ENCODE peak calls at places on chromosome 9, in five cellular contexts. One of them, this sample, is unnamed.

GRCh38 chr9:80649001-80649420 is 1040.3 kb downstream of the TLE1 start:
- DNase-seq in esophagus squamous epithelium: no peak
- DNase-seq in uterus: peak; percentile 52
- DNase-seq in body of pancreas: peak; percentile 10
- DNase-seq in GM12878: no peak
- DNase-seq in this sample: peak; percentile 29

GRCh38 chr9:16526380-16526779 is 344.1 kb downstream of the BNC2 start:
- DNase-seq in esophagus squamous epithelium: no peak
- DNase-seq in uterus: no peak
- DNase-seq in body of pancreas: no peak
- DNase-seq in GM12878: no peak
- DNase-seq in this sample: no peak

GRCh38 chr9:116760636-116761035 is 73.5 kb downstream of the TRIM32 start:
- DNase-seq in esophagus squamous epithelium: no peak
- DNase-seq in uterus: no peak
- DNase-seq in body of pancreas: no peak
- DNase-seq in GM12878: no peak
- DNase-seq in this sample: no peak

GRCh38 chr9:133869674-133870419 is 122.3 kb downstream of the VAV2 start:
- DNase-seq in esophagus squamous epithelium: no peak
- DNase-seq in uterus: no peak
- DNase-seq in body of pancreas: no peak
- DNase-seq in GM12878: no peak
- DNase-seq in this sample: no peak

GRCh38 chr9:133374612-133375115 is 1.2 kb downstream of the SURF4 start:
- DNase-seq in esophagus squamous epithelium: no peak
- DNase-seq in uterus: no peak
- DNase-seq in body of pancreas: no peak
- DNase-seq in GM12878: no peak
- DNase-seq in this sample: no peak

GRCh38 chr9:80964374-80964773 is 725.0 kb downstream of the TLE1 start:
- DNase-seq in esophagus squamous epithelium: no peak
- DNase-seq in uterus: no peak
- DNase-seq in body of pancreas: no peak
- DNase-seq in GM12878: no peak
- DNase-seq in this sample: no peak

GRCh38 chr9:81686614-81687520 is 2.5 kb downstream of the TLE1 start:
- DNase-seq in esophagus squamous epithelium: peak; percentile 36
- DNase-seq in uterus: peak; percentile 83
- DNase-seq in body of pancreas: peak; percentile 87
- DNase-seq in GM12878: no peak
- DNase-seq in this sample: peak; percentile 93

GRCh38 chr9:123420560-123421210 is 64.7 kb downstream of the CRB2 start:
- DNase-seq in esophagus squamous epithelium: no peak
- DNase-seq in uterus: no peak
- DNase-seq in body of pancreas: no peak
- DNase-seq in GM12878: no peak
- DNase-seq in this sample: no peak

GRCh38 chr9:37554318-37554717 is 21.9 kb downstream of the FBXO10 start:
- DNase-seq in esophagus squamous epithelium: no peak
- DNase-seq in uterus: no peak
- DNase-seq in body of pancreas: no peak
- DNase-seq in GM12878: no peak
- DNase-seq in this sample: no peak

GRCh38 chr9:90893706-90894105 is 92.1 kb downstream of the SYK start:
- DNase-seq in esophagus squamous epithelium: no peak
- DNase-seq in uterus: no peak
- DNase-seq in body of pancreas: no peak
- DNase-seq in GM12878: no peak
- DNase-seq in this sample: no peak

GRCh38 chr9:134633362-134634142 is 8.1 kb upstream of the COL5A1 start:
- DNase-seq in esophagus squamous epithelium: no peak
- DNase-seq in uterus: peak; percentile 12
- DNase-seq in body of pancreas: no peak
- DNase-seq in GM12878: no peak
- DNase-seq in this sample: no peak

GRCh38 chr9:101419863-101420262 is 15.7 kb downstream of the ALDOB start:
- DNase-seq in esophagus squamous epithelium: no peak
- DNase-seq in uterus: no peak
- DNase-seq in body of pancreas: no peak
- DNase-seq in GM12878: no peak
- DNase-seq in this sample: no peak

GRCh38 chr9:127884427-127884911 is 7.0 kb upstream of the AK1 start:
- DNase-seq in esophagus squamous epithelium: no peak
- DNase-seq in uterus: peak; percentile 36
- DNase-seq in body of pancreas: peak; percentile 81
- DNase-seq in GM12878: no peak
- DNase-seq in this sample: peak; percentile 72

GRCh38 chr9:97064171-97064570 is 25.2 kb upstream of the CTSV start:
- DNase-seq in esophagus squamous epithelium: no peak
- DNase-seq in uterus: no peak
- DNase-seq in body of pancreas: no peak
- DNase-seq in GM12878: no peak
- DNase-seq in this sample: no peak

GRCh38 chr9:35603986-35604577 is 980 bp upstream of the TESK1 start:
- DNase-seq in esophagus squamous epithelium: peak; percentile 98
- DNase-seq in uterus: peak; percentile 99
- DNase-seq in body of pancreas: peak; percentile 100
- DNase-seq in GM12878: peak; percentile 98
- DNase-seq in this sample: peak; percentile 99

GRCh38 chr9:2411459-2412215 is 209.9 kb upstream of the VLDLR start:
- DNase-seq in esophagus squamous epithelium: no peak
- DNase-seq in uterus: no peak
- DNase-seq in body of pancreas: no peak
- DNase-seq in GM12878: no peak
- DNase-seq in this sample: no peak

GRCh38 chr9:134688231-134688630 is 46.6 kb downstream of the COL5A1 start:
- DNase-seq in esophagus squamous epithelium: no peak
- DNase-seq in uterus: no peak
- DNase-seq in body of pancreas: no peak
- DNase-seq in GM12878: no peak
- DNase-seq in this sample: no peak

GRCh38 chr9:14597171-14597799 is 95.9 kb downstream of the ZDHHC21 start:
- DNase-seq in esophagus squamous epithelium: no peak
- DNase-seq in uterus: no peak
- DNase-seq in body of pancreas: no peak
- DNase-seq in GM12878: no peak
- DNase-seq in this sample: no peak

GRCh38 chr9:38422555-38423245 is 1.6 kb downstream of the IGFBPL1 start:
- DNase-seq in esophagus squamous epithelium: no peak
- DNase-seq in uterus: no peak
- DNase-seq in body of pancreas: no peak
- DNase-seq in GM12878: no peak
- DNase-seq in this sample: no peak

GRCh38 chr9:114348906-114349482 is 19.3 kb downstream of the ORM2 start:
- DNase-seq in esophagus squamous epithelium: peak; percentile 57
- DNase-seq in uterus: peak; percentile 95
- DNase-seq in body of pancreas: peak; percentile 28
- DNase-seq in GM12878: peak; percentile 94
- DNase-seq in this sample: peak; percentile 94

GRCh38 chr9:133067813-133068212 is 6.0 kb downstream of the CEL start:
- DNase-seq in esophagus squamous epithelium: no peak
- DNase-seq in uterus: no peak
- DNase-seq in body of pancreas: peak; percentile 58
- DNase-seq in GM12878: no peak
- DNase-seq in this sample: no peak

GRCh38 chr9:79026311-79026710 is 545.5 kb upstream of the TLE4 start:
- DNase-seq in esophagus squamous epithelium: no peak
- DNase-seq in uterus: no peak
- DNase-seq in body of pancreas: no peak
- DNase-seq in GM12878: peak; percentile 41
- DNase-seq in this sample: no peak

GRCh38 chr9:93955356-93956182 is 414 bp upstream of the BARX1 start:
- DNase-seq in esophagus squamous epithelium: no peak
- DNase-seq in uterus: no peak
- DNase-seq in body of pancreas: no peak
- DNase-seq in GM12878: no peak
- DNase-seq in this sample: no peak

GRCh38 chr9:114282926-114283325 is 40.0 kb upstream of the ORM1 start:
- DNase-seq in esophagus squamous epithelium: no peak
- DNase-seq in uterus: peak; percentile 44
- DNase-seq in body of pancreas: peak; percentile 3
- DNase-seq in GM12878: no peak
- DNase-seq in this sample: no peak

GRCh38 chr9:87392091-87392490 is 105.6 kb upstream of the DAPK1 start:
- DNase-seq in esophagus squamous epithelium: no peak
- DNase-seq in uterus: no peak
- DNase-seq in body of pancreas: no peak
- DNase-seq in GM12878: no peak
- DNase-seq in this sample: no peak

GRCh38 chr9:87212563-87213154 is 265.4 kb upstream of the GAS1 start:
- DNase-seq in esophagus squamous epithelium: no peak
- DNase-seq in uterus: no peak
- DNase-seq in body of pancreas: no peak
- DNase-seq in GM12878: no peak
- DNase-seq in this sample: no peak

GRCh38 chr9:5435912-5436311 is 1.8 kb downstream of the PLGRKT start:
- DNase-seq in esophagus squamous epithelium: no peak
- DNase-seq in uterus: no peak
- DNase-seq in body of pancreas: no peak
- DNase-seq in GM12878: no peak
- DNase-seq in this sample: no peak

GRCh38 chr9:85610074-85610855 is 131.5 kb downstream of the AGTPBP1 start:
- DNase-seq in esophagus squamous epithelium: no peak
- DNase-seq in uterus: no peak
- DNase-seq in body of pancreas: peak; percentile 18
- DNase-seq in GM12878: peak; percentile 44
- DNase-seq in this sample: peak; percentile 56

DNA sequence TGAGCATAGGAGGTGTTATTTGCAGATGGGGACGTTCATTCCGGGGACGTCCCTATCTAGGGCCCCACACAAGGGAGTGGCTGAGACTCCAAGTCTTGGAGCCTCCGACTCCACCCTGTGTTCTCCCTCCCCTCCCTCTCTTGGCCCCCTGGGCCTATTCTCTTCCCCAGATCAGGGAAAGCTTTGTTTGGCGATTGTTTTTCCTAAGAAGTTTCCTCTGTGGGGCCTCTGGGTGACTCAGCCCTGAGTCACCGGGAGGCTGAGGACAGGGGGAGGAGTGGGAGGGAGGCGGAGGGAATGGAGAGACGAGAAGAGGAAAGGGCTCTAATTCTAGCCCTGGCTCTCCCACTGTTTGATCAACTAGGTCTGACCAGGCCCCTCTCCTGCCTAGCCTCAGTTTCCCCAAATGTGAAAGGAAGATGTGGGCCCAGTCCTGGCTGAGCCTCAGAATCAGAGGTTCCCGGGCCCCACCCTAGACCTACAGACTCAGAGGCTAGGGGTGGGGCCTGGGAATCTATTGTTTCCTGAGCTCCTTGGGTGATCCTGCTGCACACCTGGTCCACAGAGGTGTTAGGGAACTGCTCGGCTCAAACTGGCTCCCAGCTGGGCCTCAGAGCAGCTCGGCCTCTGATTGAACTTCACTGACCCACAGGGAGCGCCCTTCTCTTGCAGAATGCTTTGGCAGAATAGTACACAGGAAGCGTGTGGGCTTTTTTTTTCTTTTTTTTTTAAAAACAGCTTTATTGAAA is 19.2 kb downstream of the GSN start:
- DNase-seq in esophagus squamous epithelium: peak; percentile 26
- DNase-seq in uterus: peak; percentile 94
- DNase-seq in body of pancreas: peak; percentile 58
- DNase-seq in GM12878: no peak
- DNase-seq in this sample: peak; percentile 91
- TF ChIP-seq POLR2A in esophagus squamous epithelium: no peak
- TF ChIP-seq POLR2A in uterus: peak; percentile 47
- TF ChIP-seq POLR2A in body of pancreas: no peak
- TF ChIP-seq POLR2A in GM12878: no peak
- TF ChIP-seq POLR2A in this sample: peak; percentile 44

GRCh38 chr9:136722969-136723356 is 10.6 kb downstream of the DIPK1B start:
- DNase-seq in esophagus squamous epithelium: no peak
- DNase-seq in uterus: no peak
- DNase-seq in body of pancreas: no peak
- DNase-seq in GM12878: no peak
- DNase-seq in this sample: no peak
- TF ChIP-seq POLR2A in esophagus squamous epithelium: no peak
- TF ChIP-seq POLR2A in uterus: no peak
- TF ChIP-seq POLR2A in body of pancreas: no peak
- TF ChIP-seq POLR2A in GM12878: no peak
- TF ChIP-seq POLR2A in this sample: no peak

DNA sequence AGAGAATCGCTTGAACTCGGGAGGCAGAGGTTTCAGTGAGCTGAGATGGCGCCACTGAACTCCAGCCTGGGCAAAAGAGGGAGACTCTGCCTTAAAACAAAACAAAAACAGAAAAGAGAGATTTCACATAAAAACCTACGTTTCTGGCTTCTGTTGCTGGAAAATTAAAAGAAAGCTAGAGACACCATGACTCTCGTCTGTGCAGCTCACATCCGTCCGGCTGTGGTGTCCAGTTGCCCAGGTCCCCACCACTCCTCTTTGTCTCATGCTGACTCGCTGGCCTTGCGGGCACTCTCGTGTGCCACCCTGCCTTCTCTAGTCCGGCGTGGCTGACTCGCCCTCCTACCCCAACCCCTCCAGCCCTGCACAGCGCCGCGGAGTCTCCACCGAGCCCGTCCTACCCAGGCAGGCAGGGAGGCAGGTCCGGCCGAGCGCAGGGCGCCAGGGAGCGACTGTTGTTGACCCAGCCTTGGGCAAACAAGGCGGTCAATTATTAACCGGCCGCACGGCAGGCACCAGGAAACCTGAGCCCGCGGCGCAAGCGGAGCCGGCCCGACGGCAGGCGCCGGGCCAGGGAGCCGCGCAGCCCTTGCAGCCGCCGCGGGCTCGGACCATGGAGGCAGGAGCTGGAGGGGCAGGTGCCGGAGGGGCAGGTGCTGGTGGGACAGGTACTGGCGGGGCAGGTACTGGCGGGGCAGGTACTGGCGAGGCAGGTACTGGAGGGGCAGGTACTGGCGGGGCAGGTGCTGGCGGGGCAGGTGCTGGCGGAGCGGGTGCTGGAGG is at the start of gene PRRT1B:
- DNase-seq in esophagus squamous epithelium: no peak
- DNase-seq in uterus: no peak
- DNase-seq in body of pancreas: peak; percentile 97
- DNase-seq in GM12878: no peak
- DNase-seq in this sample: no peak
- TF ChIP-seq POLR2A in esophagus squamous epithelium: no peak
- TF ChIP-seq POLR2A in uterus: no peak
- TF ChIP-seq POLR2A in body of pancreas: peak; percentile 45
- TF ChIP-seq POLR2A in GM12878: no peak
- TF ChIP-seq POLR2A in this sample: no peak

DNA sequence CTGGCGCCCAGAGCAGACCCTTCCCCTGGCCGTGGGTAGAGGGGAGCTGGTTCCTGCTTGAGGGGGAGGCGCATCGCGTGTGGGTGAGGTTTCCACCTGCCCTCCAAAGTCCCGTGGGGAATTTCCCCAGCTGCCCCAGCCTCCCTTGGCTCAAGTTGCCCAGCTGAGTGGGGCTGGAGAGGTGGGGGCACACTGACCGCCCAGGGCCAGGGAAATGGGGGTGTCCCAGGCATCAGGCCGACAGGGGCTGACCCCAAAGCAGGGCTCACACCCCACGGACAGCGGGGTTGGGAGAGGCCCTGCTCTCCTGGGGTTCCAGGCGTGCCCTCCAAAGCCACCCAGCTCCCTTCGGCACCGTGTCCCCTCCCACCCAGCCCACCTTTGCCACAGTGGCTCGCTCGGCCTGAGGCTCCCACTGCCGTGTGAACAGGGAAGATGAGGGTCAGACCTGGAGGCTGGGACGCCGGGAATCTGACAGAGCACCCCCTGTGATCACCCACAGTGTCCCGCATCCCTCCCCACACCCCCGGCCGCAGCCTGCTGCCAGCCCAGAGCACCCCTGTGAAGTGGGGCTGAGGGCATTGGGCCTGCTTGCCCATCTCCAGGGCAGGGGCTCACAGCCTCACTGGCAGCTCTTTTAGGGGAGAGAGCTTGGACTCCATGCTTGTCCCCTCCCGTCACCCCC is 933 bp upstream of the EGFL7 start:
- DNase-seq in esophagus squamous epithelium: no peak
- DNase-seq in uterus: no peak
- DNase-seq in body of pancreas: no peak
- DNase-seq in GM12878: no peak
- DNase-seq in this sample: no peak
- TF ChIP-seq POLR2A in esophagus squamous epithelium: no peak
- TF ChIP-seq POLR2A in uterus: no peak
- TF ChIP-seq POLR2A in body of pancreas: no peak
- TF ChIP-seq POLR2A in GM12878: no peak
- TF ChIP-seq POLR2A in this sample: no peak

This sample was measured in adrenal gland.